ENCODE peak calls at places on chromosomes 2 and 18, in four cellular contexts. One of them, this sample, is unnamed.

GRCh38 chr2:71605173-71605641 is 151.8 kb downstream of the DYSF start:
- DNase-seq in mucosa of descending colon: no peak
- DNase-seq in HT-29: no peak
- DNase-seq in mucosa of gallbladder: no peak
- DNase-seq in this sample: peak

GRCh38 chr18:10563886-10564285 is 38.1 kb downstream of the NAPG start:
- DNase-seq in mucosa of descending colon: no peak
- DNase-seq in HT-29: no peak
- DNase-seq in mucosa of gallbladder: no peak
- DNase-seq in this sample: no peak

GRCh38 chr2:24076849-24077534 is 866 bp upstream of the SF3B6 start:
- DNase-seq in mucosa of descending colon: peak
- DNase-seq in HT-29: peak
- DNase-seq in mucosa of gallbladder: no peak
- DNase-seq in this sample: no peak

GRCh38 chr18:66993492-66993891 is 389.6 kb upstream of the CDH19 start:
- DNase-seq in mucosa of descending colon: no peak
- DNase-seq in HT-29: peak
- DNase-seq in mucosa of gallbladder: peak
- DNase-seq in this sample: no peak

GRCh38 chr2:28662468-28663095 is 89.0 kb upstream of the PPP1CB start:
- DNase-seq in mucosa of descending colon: peak
- DNase-seq in HT-29: peak
- DNase-seq in mucosa of gallbladder: peak
- DNase-seq in this sample: peak

GRCh38 chr2:13652531-13653313 is 936.0 kb downstream of the TRIB2 start:
- DNase-seq in mucosa of descending colon: no peak
- DNase-seq in HT-29: peak
- DNase-seq in mucosa of gallbladder: no peak
- DNase-seq in this sample: no peak

GRCh38 chr2:33241581-33241980 is 234.9 kb upstream of the RASGRP3 start:
- DNase-seq in mucosa of descending colon: no peak
- DNase-seq in HT-29: no peak
- DNase-seq in mucosa of gallbladder: no peak
- DNase-seq in this sample: no peak

GRCh38 chr18:32301976-32302743 is 112.3 kb downstream of the MEP1B start:
- DNase-seq in mucosa of descending colon: no peak
- DNase-seq in HT-29: peak
- DNase-seq in mucosa of gallbladder: no peak
- DNase-seq in this sample: no peak

GRCh38 chr2:239153806-239154591 is 246.8 kb downstream of the HDAC4 start:
- DNase-seq in mucosa of descending colon: no peak
- DNase-seq in HT-29: no peak
- DNase-seq in mucosa of gallbladder: no peak
- DNase-seq in this sample: peak

GRCh38 chr2:40457846-40458245 is 6.0 kb upstream of the SLC8A1 start:
- DNase-seq in mucosa of descending colon: no peak
- DNase-seq in HT-29: no peak
- DNase-seq in mucosa of gallbladder: no peak
- DNase-seq in this sample: no peak

GRCh38 chr2:240293865-240294461 is 141.5 kb upstream of the GPC1 start:
- DNase-seq in mucosa of descending colon: no peak
- DNase-seq in HT-29: no peak
- DNase-seq in mucosa of gallbladder: peak
- DNase-seq in this sample: no peak

GRCh38 chr2:199883474-199884212 is 27.4 kb upstream of the C2orf69 start:
- DNase-seq in mucosa of descending colon: no peak
- DNase-seq in HT-29: no peak
- DNase-seq in mucosa of gallbladder: no peak
- DNase-seq in this sample: no peak

GRCh38 chr2:36404312-36404711 is 48.7 kb downstream of the CRIM1 start:
- DNase-seq in mucosa of descending colon: no peak
- DNase-seq in HT-29: no peak
- DNase-seq in mucosa of gallbladder: no peak
- DNase-seq in this sample: no peak

GRCh38 chr2:105787376-105788318 is 42.9 kb downstream of the NCK2 start:
- DNase-seq in mucosa of descending colon: no peak
- DNase-seq in HT-29: peak
- DNase-seq in mucosa of gallbladder: peak
- DNase-seq in this sample: no peak

GRCh38 chr18:77131100-77131651 is 1.4 kb downstream of the MBP start:
- DNase-seq in mucosa of descending colon: peak
- DNase-seq in HT-29: peak
- DNase-seq in mucosa of gallbladder: peak
- DNase-seq in this sample: no peak

GRCh38 chr2:7792031-7792651 is 874.9 kb downstream of the RNF144A start:
- DNase-seq in mucosa of descending colon: peak
- DNase-seq in HT-29: peak
- DNase-seq in mucosa of gallbladder: peak
- DNase-seq in this sample: peak

GRCh38 chr2:1752751-1753150 is 8.4 kb upstream of the PXDN start:
- DNase-seq in mucosa of descending colon: no peak
- DNase-seq in HT-29: no peak
- DNase-seq in mucosa of gallbladder: no peak
- DNase-seq in this sample: peak